ENCODE peak calls at places on chromosomes 7 and 10, in six cellular contexts. B, K, H, I, R and O are unnamed samples.

GRCh38 chr7:138506764-138507163 is 46.7 kb downstream of the TRIM24 start:
- DNase-seq in B (no peak), K (no peak), H (no peak), I (no peak), R (no peak), O (no peak)

GRCh38 chr10:43846187-43846680 is 197.6 kb upstream of the ZNF32 start:
- DNase-seq in B (peak; percentile 25), K (no peak), H (no peak), I (peak; percentile 34), R (no peak), O (no peak)

GRCh38 chr10:10803273-10803672 is 214.4 kb upstream of the CELF2 start:
- DNase-seq in B (no peak), K (no peak), H (no peak), I (no peak), R (no peak), O (no peak)

GRCh38 chr10:88499569-88500470 is 83.3 kb downstream of the RNLS start:
- DNase-seq in B (no peak), K (no peak), H (peak; percentile 13), I (peak; percentile 18), R (no peak), O (peak; percentile 72)

GRCh38 chr10:3813986-3814831 is 29.2 kb upstream of the KLF6 start:
- DNase-seq in B (no peak), K (no peak), H (no peak), I (peak; percentile 30), R (no peak), O (no peak)

GRCh38 chr10:62690703-62691102 is 113.8 kb upstream of the ADO start:
- DNase-seq in B (no peak), K (no peak), H (no peak), I (no peak), R (no peak), O (no peak)

GRCh38 chr10:60974463-60975149 is 30.6 kb upstream of the RHOBTB1 start:
- DNase-seq in B (no peak), K (no peak), H (no peak), I (no peak), R (no peak), O (peak; percentile 30)

GRCh38 chr7:11716185-11716584 is 115.8 kb downstream of the THSD7A start:
- DNase-seq in B (no peak), K (no peak), H (peak; percentile 84), I (peak; percentile 5), R (no peak), O (no peak)

GRCh38 chr7:4689668-4690067 is 7.6 kb downstream of the FOXK1 start:
- DNase-seq in B (no peak), K (no peak), H (no peak), I (no peak), R (no peak), O (no peak)

GRCh38 chr7:73395538-73396503 is 37.8 kb upstream of the FZD9 start:
- DNase-seq in B (no peak), K (no peak), H (no peak), I (no peak), R (no peak), O (no peak)

GRCh38 chr10:120543291-120543690 is 86.3 kb downstream of the PLPP4 start:
- DNase-seq in B (no peak), K (no peak), H (no peak), I (no peak), R (no peak), O (no peak)

GRCh38 chr10:131187886-131188285 is 123.6 kb downstream of the TCERG1L start:
- DNase-seq in B (no peak), K (no peak), H (no peak), I (no peak), R (no peak), O (no peak)

GRCh38 chr10:89078729-89079672 is 88.4 kb downstream of the FAS start:
- DNase-seq in B (no peak), K (no peak), H (no peak), I (peak; percentile 41), R (no peak), O (no peak)

GRCh38 chr7:157759246-157759805 is 422.5 kb downstream of the DNAJB6 start:
- DNase-seq in B (no peak), K (no peak), H (no peak), I (no peak), R (no peak), O (no peak)

GRCh38 chr10:42926831-42927230 is 144.2 kb downstream of the BMS1 start:
- DNase-seq in B (no peak), K (no peak), H (peak; percentile 5), I (peak; percentile 65), R (no peak), O (peak; percentile 18)

GRCh38 chr7:112023282-112023681 is 182.9 kb downstream of the DOCK4 start:
- DNase-seq in B (no peak), K (no peak), H (no peak), I (no peak), R (no peak), O (no peak)

GRCh38 chr10:91032614-91033248 is 111.8 kb upstream of the ANKRD1 start:
- DNase-seq in B (no peak), K (no peak), H (no peak), I (no peak), R (no peak), O (no peak)

GRCh38 chr10:5948999-5949759 is 28.2 kb downstream of the IL15RA start:
- DNase-seq in B (peak; percentile 60), K (no peak), H (no peak), I (peak; percentile 69), R (peak; percentile 38), O (peak; percentile 50)

GRCh38 chr7:21763818-21764217 is 181.9 kb downstream of the CDCA7L start:
- DNase-seq in B (no peak), K (no peak), H (no peak), I (no peak), R (no peak), O (no peak)